ENCODE peak calls at places on chromosomes 12 and 14, in nine cellular contexts. D is substantia nigra; R is Karpas-422; G is CD4-positive, alpha-beta T cell; E is fibroblast of lung; C is uterus; K is IMR-90; H is mesendoderm; X is AG04450. A is an unnamed sample.

GRCh38 chr12:90065301-90065801 is 356.7 kb upstream of the ATP2B1 start:
- DNase-seq in D (no peak), R (no peak), G (no peak), E (no peak), C (no peak), K (no peak), H (no peak), X (no peak), A (no peak)

GRCh38 chr12:115541891-115542361 is 735.6 kb downstream of the MED13L start:
- DNase-seq in D (no peak), R (no peak), G (no peak), E (no peak), C (no peak), K (no peak), H (no peak), X (no peak), A (no peak)

GRCh38 chr12:1793426-1794210 is 26.7 kb upstream of the LRTM2 start:
- DNase-seq in D (no peak), R (no peak), G (no peak), E (no peak), C (no peak), K (no peak), H (no peak), X (no peak), A (no peak)

GRCh38 chr14:21255385-21256101 is 13.7 kb downstream of the HNRNPC start:
- DNase-seq in D (no peak), R (no peak), G (no peak), E (no peak), C (no peak), K (peak), H (no peak), X (no peak), A (no peak)

GRCh38 chr12:116975779-116976393 is 65.1 kb downstream of the FBXW8 start:
- DNase-seq in D (no peak), R (peak), G (no peak), E (peak), C (no peak), K (peak), H (no peak), X (no peak), A (no peak)

GRCh38 chr14:30525833-30526232 is 33.1 kb upstream of the G2E3 start:
- DNase-seq in D (no peak), R (no peak), G (no peak), E (peak), C (no peak), K (peak), H (peak), X (no peak), A (no peak)

GRCh38 chr12:34218193-34219045 is 196.1 kb downstream of the ALG10 start:
- DNase-seq in D (peak), R (peak), G (peak), E (peak), C (peak), K (peak), H (peak), X (no peak), A (peak)

GRCh38 chr14:79056879-79057278 is 886.7 kb downstream of the NRXN3 start:
- DNase-seq in D (no peak), R (no peak), G (no peak), E (peak), C (no peak), K (peak), H (no peak), X (peak), A (no peak)

GRCh38 chr12:5247144-5247543 is 184.8 kb upstream of the NTF3 start:
- DNase-seq in D (no peak), R (no peak), G (no peak), E (no peak), C (no peak), K (no peak), H (peak), X (no peak), A (no peak)

GRCh38 chr12:66107451-66107915 is 23.1 kb downstream of the LLPH start:
- DNase-seq in D (peak), R (peak), G (peak), E (peak), C (peak), K (peak), H (peak), X (peak), A (peak)

GRCh38 chr12:57230381-57231155 is 1.1 kb downstream of the SHMT2 start:
- DNase-seq in D (no peak), R (no peak), G (no peak), E (peak), C (no peak), K (no peak), H (no peak), X (no peak), A (no peak)

GRCh38 chr12:109953656-109954055 is 42.5 kb downstream of the GIT2 start:
- DNase-seq in D (no peak), R (no peak), G (no peak), E (no peak), C (no peak), K (no peak), H (no peak), X (no peak), A (no peak)

GRCh38 chr14:59202031-59202430 is 13.6 kb downstream of the DAAM1 start:
- DNase-seq in D (no peak), R (no peak), G (no peak), E (no peak), C (no peak), K (no peak), H (no peak), X (no peak), A (no peak)

GRCh38 chr14:89586258-89587127 is 169.5 kb upstream of the FOXN3 start:
- DNase-seq in D (no peak), R (no peak), G (no peak), E (no peak), C (no peak), K (no peak), H (no peak), X (no peak), A (no peak)

GRCh38 chr12:67940780-67941243 is 48.4 kb upstream of the IFNG-AS1 start:
- DNase-seq in D (no peak), R (no peak), G (no peak), E (no peak), C (no peak), K (peak), H (peak), X (peak), A (no peak)

GRCh38 chr14:23365353-23366162 is 586 bp upstream of the EFS start:
- DNase-seq in D (no peak), R (no peak), G (no peak), E (peak), C (no peak), K (peak), H (peak), X (no peak), A (no peak)

GRCh38 chr14:27862684-27863083 is 903.9 kb upstream of the FOXG1 start:
- DNase-seq in D (no peak), R (no peak), G (no peak), E (no peak), C (no peak), K (no peak), H (no peak), X (no peak), A (no peak)

GRCh38 chr12:53123578-53124351 is 20.5 kb downstream of the SOAT2 start:
- DNase-seq in D (no peak), R (no peak), G (no peak), E (no peak), C (no peak), K (peak), H (no peak), X (no peak), A (no peak)

GRCh38 chr14:53881921-53882320 is 74.7 kb downstream of the BMP4 start:
- DNase-seq in D (no peak), R (no peak), G (no peak), E (no peak), C (no peak), K (no peak), H (no peak), X (no peak), A (no peak)

GRCh38 chr12:94875525-94875924 is 128.0 kb downstream of the NDUFA12 start:
- DNase-seq in D (no peak), R (peak), G (no peak), E (peak), C (no peak), K (no peak), H (peak), X (no peak), A (no peak)

GRCh38 chr12:83471341-83471740 is 784.6 kb downstream of the TMTC2 start:
- DNase-seq in D (no peak), R (no peak), G (no peak), E (no peak), C (no peak), K (no peak), H (no peak), X (no peak), A (no peak)

GRCh38 chr12:108759914-108760313 is 28.6 kb upstream of the CORO1C start:
- DNase-seq in D (no peak), R (no peak), G (no peak), E (no peak), C (no peak), K (no peak), H (no peak), X (no peak), A (peak)

GRCh38 chr12:110627500-110628195 is 13.7 kb downstream of the TCTN1 start:
- DNase-seq in D (no peak), R (peak), G (no peak), E (no peak), C (no peak), K (no peak), H (no peak), X (no peak), A (no peak)

GRCh38 chr12:113601656-113602263 is 130.1 kb upstream of the LHX5 start:
- DNase-seq in D (no peak), R (peak), G (no peak), E (no peak), C (no peak), K (no peak), H (no peak), X (no peak), A (no peak)

GRCh38 chr14:75837151-75837787 is 144.5 kb downstream of the TGFB3 start:
- DNase-seq in D (no peak), R (no peak), G (no peak), E (peak), C (no peak), K (no peak), H (no peak), X (no peak), A (no peak)

GRCh38 chr14:43039881-43040280 is 1433.2 kb downstream of the LRFN5 start:
- DNase-seq in D (no peak), R (no peak), G (no peak), E (no peak), C (no peak), K (no peak), H (no peak), X (no peak), A (no peak)
- H3K27ac ChIP-seq in D (no peak), R (no peak), G (no peak), E (no peak), C (no peak), K (no peak), H (no peak), X (no peak), A (no peak)

GRCh38 chr12:129404556-129404955 is 499.3 kb downstream of the TMEM132D start:
- DNase-seq in D (no peak), R (no peak), G (no peak), E (no peak), C (no peak), K (no peak), H (peak), X (no peak), A (no peak)

DNA sequence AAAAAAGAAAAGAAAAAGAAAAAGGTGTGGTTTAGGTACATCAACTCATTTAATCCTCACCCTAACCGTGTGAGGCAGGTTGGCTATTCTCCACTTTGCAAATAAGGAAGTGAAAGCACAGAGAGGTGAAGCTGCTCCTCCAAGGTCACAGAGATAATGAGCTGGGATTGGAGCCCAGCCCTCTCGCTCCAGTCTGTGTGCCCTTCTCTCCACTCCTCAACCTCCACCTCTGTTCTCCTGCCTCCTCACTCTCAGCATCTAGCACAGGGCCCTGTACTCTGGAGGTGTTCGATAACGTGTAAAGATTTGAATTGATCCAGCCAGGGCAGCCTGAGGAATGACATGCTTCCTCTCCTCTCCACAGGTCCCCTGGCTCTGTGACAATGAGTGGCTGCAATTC is 502.3 kb downstream of the TMEM132D start:
- DNase-seq in D (no peak), R (no peak), G (no peak), E (no peak), C (no peak), K (no peak), H (peak), X (no peak), A (no peak)
- H3K27ac ChIP-seq in D (no peak), R (no peak), G (no peak), E (no peak), C (no peak), K (no peak), H (no peak), X (no peak), A (no peak)

GRCh38 chr14:81199084-81199483 is 21.7 kb downstream of the GTF2A1 start:
- DNase-seq in D (no peak), R (no peak), G (no peak), E (no peak), C (no peak), K (no peak), H (no peak), X (no peak), A (no peak)
- H3K27ac ChIP-seq in D (no peak), R (peak), G (no peak), E (no peak), C (no peak), K (no peak), H (no peak), X (no peak), A (no peak)

GRCh38 chr14:31950760-31951637 is 126.1 kb upstream of the ARHGAP5 start:
- DNase-seq in D (no peak), R (no peak), G (no peak), E (peak), C (peak), K (peak), H (peak), X (no peak), A (peak)
- H3K27ac ChIP-seq in D (no peak), R (no peak), G (no peak), E (no peak), C (peak), K (no peak), H (no peak), X (no peak), A (no peak)

A was measured in psoas muscle.